ENCODE peak calls at places on chromosomes 16 and 17, in four cellular contexts. One of them, this sample, is unnamed. For H3K27me3, the result is how much of the 10 kb centered on the place peaks cover.

GRCh38 chr16:9408297-9408696 is 316.9 kb downstream of the HAPSTR1 start:
- DNase-seq in IMR-90: no peak
- DNase-seq in brain microvascular endothelial cell: no peak
- DNase-seq in CD4-positive, alpha-beta T cell: no peak
- DNase-seq in this sample: no peak

GRCh38 chr17:51820252-51820651 is 338.3 kb downstream of the CA10 start:
- DNase-seq in CD4-positive, alpha-beta T cell: no peak
- DNase-seq in brain microvascular endothelial cell: no peak
- DNase-seq in IMR-90: no peak
- DNase-seq in this sample: no peak

GRCh38 chr17:44044092-44044491 is 22.4 kb downstream of the LSM12 start:
- DNase-seq in brain microvascular endothelial cell: peak
- DNase-seq in CD4-positive, alpha-beta T cell: no peak
- DNase-seq in IMR-90: peak
- DNase-seq in this sample: no peak

GRCh38 chr17:72812823-72813222 is 279.7 kb downstream of the SLC39A11 start:
- DNase-seq in brain microvascular endothelial cell: peak
- DNase-seq in CD4-positive, alpha-beta T cell: no peak
- DNase-seq in IMR-90: peak
- DNase-seq in this sample: no peak

GRCh38 chr17:41063449-41063848 is 2.2 kb downstream of the KRTAP2-4 start:
- DNase-seq in IMR-90: no peak
- DNase-seq in brain microvascular endothelial cell: no peak
- DNase-seq in CD4-positive, alpha-beta T cell: no peak
- DNase-seq in this sample: no peak

GRCh38 chr16:57941016-57941656 is 29.8 kb downstream of the CNGB1 start:
- DNase-seq in IMR-90: no peak
- DNase-seq in brain microvascular endothelial cell: no peak
- DNase-seq in CD4-positive, alpha-beta T cell: no peak
- DNase-seq in this sample: no peak

GRCh38 chr16:87956771-87957279 is 5.6 kb downstream of the BANP start:
- DNase-seq in CD4-positive, alpha-beta T cell: no peak
- DNase-seq in brain microvascular endothelial cell: peak
- DNase-seq in IMR-90: peak
- DNase-seq in this sample: no peak

GRCh38 chr17:76239538-76240274 is 587 bp downstream of the RNF157 start:
- DNase-seq in brain microvascular endothelial cell: no peak
- DNase-seq in IMR-90: no peak
- DNase-seq in CD4-positive, alpha-beta T cell: no peak
- DNase-seq in this sample: no peak

GRCh38 chr17:76872221-76872873 is 4.1 kb downstream of the MGAT5B start:
- DNase-seq in IMR-90: peak
- DNase-seq in brain microvascular endothelial cell: peak
- DNase-seq in CD4-positive, alpha-beta T cell: peak
- DNase-seq in this sample: peak

GRCh38 chr17:77959926-77960521 is 1.5 kb downstream of the TNRC6C start:
- DNase-seq in brain microvascular endothelial cell: no peak
- DNase-seq in IMR-90: peak
- DNase-seq in CD4-positive, alpha-beta T cell: peak
- DNase-seq in this sample: no peak

DNA sequence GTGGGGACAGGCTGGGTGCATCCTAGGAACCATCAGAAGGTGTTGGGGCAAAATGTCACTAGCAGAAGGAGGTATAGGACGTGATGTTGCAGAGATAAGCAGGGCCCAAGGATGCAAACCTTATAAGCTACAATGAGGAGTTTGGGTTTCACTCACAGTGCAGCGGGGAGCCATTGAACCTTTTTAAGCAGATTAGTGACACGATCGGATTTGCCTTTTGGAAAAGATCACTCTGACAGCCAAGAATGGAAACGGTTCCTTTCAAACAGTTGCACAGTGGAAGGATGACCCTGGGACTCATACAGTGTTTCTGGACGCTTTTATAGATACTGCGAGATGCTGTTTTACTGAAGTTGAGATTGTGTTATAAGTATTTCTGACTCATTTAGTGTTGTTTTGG is 131.8 kb upstream of the CACNG3 start:
- DNase-seq in IMR-90: no peak
- DNase-seq in CD4-positive, alpha-beta T cell: no peak
- DNase-seq in brain microvascular endothelial cell: no peak
- DNase-seq in this sample: no peak
- H3K27me3 ChIP-seq in IMR-90: under half
- H3K27me3 ChIP-seq in CD4-positive, alpha-beta T cell: under half
- H3K27me3 ChIP-seq in brain microvascular endothelial cell: under half
- H3K27me3 ChIP-seq in this sample: under half

DNA sequence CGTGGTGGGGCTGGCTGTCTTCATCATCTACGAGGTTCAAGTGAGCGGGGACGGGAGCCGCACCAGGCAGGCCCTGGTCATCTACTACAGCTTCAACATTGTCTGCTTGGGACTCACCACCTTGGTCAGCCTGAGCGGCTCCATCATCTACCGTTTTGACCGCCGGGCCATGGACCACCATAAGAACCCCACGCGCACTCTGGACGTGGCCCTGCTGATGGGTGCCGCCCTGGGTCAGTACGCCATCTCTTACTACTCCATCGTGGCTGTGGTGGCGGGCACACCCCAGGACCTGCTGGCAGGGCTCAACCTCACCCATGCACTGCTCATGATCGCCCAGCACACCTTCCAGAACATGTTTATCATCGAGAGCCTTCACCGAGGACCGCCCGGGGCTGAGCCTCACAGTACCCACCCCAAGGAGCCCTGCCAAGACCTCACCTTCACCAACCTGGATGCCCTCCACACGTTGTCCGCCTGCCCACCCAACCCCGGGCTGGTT is 5.1 kb upstream of the OTOP3 start:
- DNase-seq in IMR-90: no peak
- DNase-seq in CD4-positive, alpha-beta T cell: no peak
- DNase-seq in brain microvascular endothelial cell: no peak
- DNase-seq in this sample: no peak
- H3K27me3 ChIP-seq in IMR-90: half or more
- H3K27me3 ChIP-seq in CD4-positive, alpha-beta T cell: under half
- H3K27me3 ChIP-seq in brain microvascular endothelial cell: under half
- H3K27me3 ChIP-seq in this sample: half or more

DNA sequence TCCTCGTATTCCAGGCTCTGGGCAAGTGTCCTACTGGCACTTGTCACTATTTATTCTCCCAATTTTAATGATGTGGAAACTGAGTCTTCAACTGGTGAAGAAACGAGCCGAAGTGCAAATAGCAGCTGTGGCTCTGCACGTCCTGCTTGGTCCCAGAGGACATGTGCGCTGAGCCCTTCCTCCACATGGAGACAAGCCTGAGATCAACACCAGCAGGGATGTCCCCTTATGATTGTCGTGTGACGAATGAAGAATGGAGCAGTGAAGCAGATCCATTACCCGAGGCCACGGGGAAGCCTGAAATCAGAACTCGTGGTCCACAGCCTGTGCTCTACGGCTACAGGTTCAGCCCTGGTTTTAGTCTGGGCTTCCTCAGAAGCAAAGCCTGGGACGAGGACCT is 61.0 kb downstream of the FOXL1 start:
- DNase-seq in CD4-positive, alpha-beta T cell: no peak
- DNase-seq in IMR-90: no peak
- DNase-seq in brain microvascular endothelial cell: no peak
- DNase-seq in this sample: no peak
- H3K27me3 ChIP-seq in CD4-positive, alpha-beta T cell: under half
- H3K27me3 ChIP-seq in IMR-90: under half
- H3K27me3 ChIP-seq in brain microvascular endothelial cell: under half
- H3K27me3 ChIP-seq in this sample: under half

DNA sequence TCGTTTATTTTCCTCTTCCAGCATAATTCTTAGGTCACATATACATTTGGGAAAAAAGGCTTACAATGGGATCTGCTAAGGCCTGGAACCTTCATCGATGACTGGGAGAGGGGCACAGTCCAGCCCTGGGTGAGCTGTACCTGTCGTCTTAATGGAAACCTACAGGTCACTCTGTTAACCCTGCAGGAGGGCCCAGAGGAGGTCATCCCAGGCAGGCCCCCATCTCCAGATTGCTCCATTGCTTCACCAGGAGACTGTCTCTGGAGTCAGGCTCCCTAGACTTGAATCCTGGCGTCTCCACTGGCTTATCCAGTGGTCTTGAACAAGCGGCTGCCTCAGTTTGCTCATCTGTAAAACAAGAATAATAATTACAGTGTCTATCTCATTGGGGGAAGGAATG is 31.1 kb upstream of the TAC4 start:
- DNase-seq in CD4-positive, alpha-beta T cell: no peak
- DNase-seq in IMR-90: no peak
- DNase-seq in brain microvascular endothelial cell: no peak
- DNase-seq in this sample: no peak
- H3K27me3 ChIP-seq in CD4-positive, alpha-beta T cell: under half
- H3K27me3 ChIP-seq in IMR-90: half or more
- H3K27me3 ChIP-seq in brain microvascular endothelial cell: under half
- H3K27me3 ChIP-seq in this sample: under half

GRCh38 chr16:3242709-3243108 is 7.8 kb upstream of the ZNF200 start:
- DNase-seq in CD4-positive, alpha-beta T cell: no peak
- DNase-seq in IMR-90: no peak
- DNase-seq in brain microvascular endothelial cell: no peak
- DNase-seq in this sample: no peak
- H3K27me3 ChIP-seq in CD4-positive, alpha-beta T cell: under half
- H3K27me3 ChIP-seq in IMR-90: under half
- H3K27me3 ChIP-seq in brain microvascular endothelial cell: under half
- H3K27me3 ChIP-seq in this sample: under half

This sample was measured in kidney epithelial cell.